ENCODE peak calls at places on chromosomes 7 and 10, in five cellular contexts. I is HT-29, L is endothelial cell, U is anterior cingulate cortex, K is mesendoderm. T is an unnamed sample.

GRCh38 chr10:93071674-93072224 is 1.9 kb upstream of the CYP26A1 start:
- DNase-seq in U (no peak), I (peak), K (peak), L (peak), T (no peak)

GRCh38 chr10:386751-387693 is 251.8 kb downstream of the ZMYND11 start:
- DNase-seq in U (no peak), I (no peak), L (no peak), K (no peak), T (no peak)

GRCh38 chr10:83164134-83164533 is 975.2 kb upstream of the GHITM start:
- DNase-seq in K (peak), I (no peak), U (no peak), L (no peak), T (no peak)

GRCh38 chr7:28811990-28812389 is 146.1 kb downstream of the TRIL start:
- DNase-seq in L (no peak), I (no peak), U (no peak), K (no peak), T (no peak)

GRCh38 chr10:73860050-73860491 is 14.3 kb downstream of the CAMK2G start:
- DNase-seq in I (no peak), L (no peak), K (no peak), U (peak), T (no peak)

GRCh38 chr10:121610798-121611325 is 12.6 kb upstream of the FGFR2 start:
- DNase-seq in K (no peak), I (no peak), L (no peak), U (no peak), T (no peak)

GRCh38 chr10:130464426-130464825 is 328.2 kb downstream of the GLRX3 start:
- DNase-seq in I (no peak), K (no peak), L (no peak), U (no peak), T (no peak)

GRCh38 chr10:47269294-47269693 is 30.7 kb upstream of the GDF10 start:
- DNase-seq in L (no peak), U (no peak), I (peak), K (peak), T (no peak)

GRCh38 chr10:92742331-92743228 is 52.8 kb downstream of the HHEX start:
- DNase-seq in L (no peak), U (peak), I (no peak), K (no peak), T (no peak)

GRCh38 chr7:84412161-84412969 is 217.8 kb upstream of the SEMA3A start:
- DNase-seq in U (no peak), I (peak), L (no peak), K (peak), T (no peak)

GRCh38 chr7:20019757-20020432 is 197.3 kb downstream of the MACC1 start:
- DNase-seq in L (no peak), I (no peak), U (no peak), K (peak), T (peak)

GRCh38 chr7:143379607-143380263 is 1.4 kb upstream of the ZYX start:
- DNase-seq in U (peak), I (no peak), K (no peak), L (no peak), T (no peak)

GRCh38 chr7:156121956-156122355 is 309.7 kb upstream of the SHH start:
- DNase-seq in U (no peak), K (no peak), I (no peak), L (no peak), T (no peak)

GRCh38 chr7:105808703-105809590 is 67.5 kb downstream of the ATXN7L1 start:
- DNase-seq in I (peak), U (no peak), K (no peak), L (no peak), T (no peak)

GRCh38 chr10:65500716-65501115 is 1425.1 kb upstream of the LRRTM3 start:
- DNase-seq in U (no peak), K (no peak), L (no peak), I (no peak), T (no peak)

GRCh38 chr10:10044959-10045764 is 972.5 kb upstream of the CELF2 start:
- DNase-seq in L (no peak), K (no peak), U (no peak), I (no peak), T (no peak)

GRCh38 chr10:105597297-105597696 is 956.2 kb downstream of the SORCS3 start:
- DNase-seq in U (no peak), I (no peak), K (no peak), L (no peak), T (no peak)

GRCh38 chr7:155187061-155187785 is 110.5 kb upstream of the INSIG1 start:
- DNase-seq in U (no peak), I (no peak), L (no peak), K (no peak), T (no peak)

GRCh38 chr7:9102846-9103245 is 669.4 kb downstream of the NXPH1 start:
- DNase-seq in K (no peak), I (no peak), L (no peak), U (no peak), T (no peak)

GRCh38 chr10:17918187-17918903 is 33.4 kb upstream of the SLC39A12 start:
- DNase-seq in K (no peak), I (no peak), L (no peak), U (no peak), T (no peak)

GRCh38 chr10:28492556-28492955 is 40.4 kb upstream of the WAC start:
- DNase-seq in I (no peak), L (no peak), U (no peak), K (no peak), T (no peak)

GRCh38 chr10:49611166-49611814 is 1.2 kb downstream of the SLC18A3 start:
- DNase-seq in K (peak), L (no peak), U (no peak), I (no peak), T (no peak)

GRCh38 chr10:60862517-60862916 is 81.5 kb downstream of the RHOBTB1 start:
- DNase-seq in U (no peak), I (no peak), K (no peak), L (no peak), T (no peak)

GRCh38 chr10:111879964-111880363 is 303.6 kb downstream of the GPAM start:
- DNase-seq in I (no peak), U (no peak), K (no peak), L (no peak), T (no peak)